ENCODE peak calls at places on chromosomes 16 and 17, in seven cellular contexts. One of them, this sample, is unnamed.

GRCh38 chr17:53420035-53420641 is 402.6 kb upstream of the KIF2B start:
- DNase-seq in effector memory CD4-positive, alpha-beta T cell: no peak
- DNase-seq in lower leg skin: no peak
- DNase-seq in body of pancreas: no peak
- DNase-seq in mucosa of descending colon: no peak
- DNase-seq in BE2C: no peak
- DNase-seq in testis: no peak
- DNase-seq in this sample: no peak

GRCh38 chr17:42072323-42073187 is 22.2 kb upstream of the C17orf113 start:
- DNase-seq in body of pancreas: peak
- DNase-seq in testis: no peak
- DNase-seq in effector memory CD4-positive, alpha-beta T cell: no peak
- DNase-seq in lower leg skin: no peak
- DNase-seq in BE2C: peak
- DNase-seq in mucosa of descending colon: no peak
- DNase-seq in this sample: no peak

GRCh38 chr17:70168044-70168978 is 1.0 kb upstream of the KCNJ2 start:
- DNase-seq in body of pancreas: peak
- DNase-seq in effector memory CD4-positive, alpha-beta T cell: no peak
- DNase-seq in testis: peak
- DNase-seq in BE2C: peak
- DNase-seq in lower leg skin: peak
- DNase-seq in mucosa of descending colon: peak
- DNase-seq in this sample: peak

GRCh38 chr17:47916489-47917208 is 20.6 kb downstream of the SP2 start:
- DNase-seq in mucosa of descending colon: no peak
- DNase-seq in lower leg skin: no peak
- DNase-seq in effector memory CD4-positive, alpha-beta T cell: no peak
- DNase-seq in BE2C: no peak
- DNase-seq in testis: no peak
- DNase-seq in body of pancreas: no peak
- DNase-seq in this sample: no peak

GRCh38 chr16:2388875-2389433 is 40.3 kb upstream of the CCNF start:
- DNase-seq in BE2C: no peak
- DNase-seq in effector memory CD4-positive, alpha-beta T cell: no peak
- DNase-seq in body of pancreas: peak
- DNase-seq in testis: no peak
- DNase-seq in mucosa of descending colon: no peak
- DNase-seq in lower leg skin: no peak
- DNase-seq in this sample: no peak

GRCh38 chr16:31301708-31302400 is 42.1 kb downstream of the ITGAM start:
- DNase-seq in BE2C: no peak
- DNase-seq in effector memory CD4-positive, alpha-beta T cell: no peak
- DNase-seq in testis: no peak
- DNase-seq in body of pancreas: peak
- DNase-seq in mucosa of descending colon: no peak
- DNase-seq in lower leg skin: no peak
- DNase-seq in this sample: no peak

GRCh38 chr16:57992084-57992483 is 8.4 kb downstream of the ZNF319 start:
- DNase-seq in body of pancreas: no peak
- DNase-seq in mucosa of descending colon: no peak
- DNase-seq in BE2C: no peak
- DNase-seq in testis: no peak
- DNase-seq in lower leg skin: no peak
- DNase-seq in effector memory CD4-positive, alpha-beta T cell: no peak
- DNase-seq in this sample: no peak

GRCh38 chr16:720507-720989 is 398 bp upstream of the ANTKMT start:
- DNase-seq in mucosa of descending colon: no peak
- DNase-seq in testis: peak
- DNase-seq in body of pancreas: peak
- DNase-seq in lower leg skin: no peak
- DNase-seq in effector memory CD4-positive, alpha-beta T cell: no peak
- DNase-seq in BE2C: peak
- DNase-seq in this sample: peak

GRCh38 chr17:77204531-77204930 is 63.8 kb downstream of the SEC14L1 start:
- DNase-seq in body of pancreas: no peak
- DNase-seq in testis: no peak
- DNase-seq in effector memory CD4-positive, alpha-beta T cell: no peak
- DNase-seq in lower leg skin: no peak
- DNase-seq in BE2C: no peak
- DNase-seq in mucosa of descending colon: no peak
- DNase-seq in this sample: no peak

GRCh38 chr17:17750881-17751280 is 69.6 kb downstream of the RAI1 start:
- DNase-seq in lower leg skin: no peak
- DNase-seq in testis: no peak
- DNase-seq in effector memory CD4-positive, alpha-beta T cell: peak
- DNase-seq in mucosa of descending colon: no peak
- DNase-seq in body of pancreas: peak
- DNase-seq in BE2C: no peak
- DNase-seq in this sample: no peak

GRCh38 chr16:56611281-56611833 is 3.0 kb downstream of the MT2A start:
- DNase-seq in testis: peak
- DNase-seq in lower leg skin: no peak
- DNase-seq in BE2C: no peak
- DNase-seq in mucosa of descending colon: no peak
- DNase-seq in effector memory CD4-positive, alpha-beta T cell: no peak
- DNase-seq in body of pancreas: peak
- DNase-seq in this sample: no peak

GRCh38 chr16:11677959-11678881 is 10.0 kb downstream of the SNN start:
- DNase-seq in body of pancreas: no peak
- DNase-seq in BE2C: no peak
- DNase-seq in mucosa of descending colon: no peak
- DNase-seq in testis: no peak
- DNase-seq in lower leg skin: no peak
- DNase-seq in effector memory CD4-positive, alpha-beta T cell: no peak
- DNase-seq in this sample: no peak

GRCh38 chr16:23375643-23376042 is 73.5 kb downstream of the SCNN1B start:
- DNase-seq in lower leg skin: no peak
- DNase-seq in BE2C: no peak
- DNase-seq in testis: no peak
- DNase-seq in mucosa of descending colon: no peak
- DNase-seq in effector memory CD4-positive, alpha-beta T cell: no peak
- DNase-seq in body of pancreas: no peak
- DNase-seq in this sample: no peak

GRCh38 chr17:62093188-62094155 is 28.4 kb upstream of the MED13 start:
- DNase-seq in lower leg skin: peak
- DNase-seq in body of pancreas: no peak
- DNase-seq in testis: no peak
- DNase-seq in effector memory CD4-positive, alpha-beta T cell: no peak
- DNase-seq in mucosa of descending colon: no peak
- DNase-seq in BE2C: peak
- DNase-seq in this sample: no peak

GRCh38 chr16:89183975-89184684 is 12.6 kb downstream of the CDH15 start:
- DNase-seq in BE2C: no peak
- DNase-seq in testis: no peak
- DNase-seq in lower leg skin: no peak
- DNase-seq in effector memory CD4-positive, alpha-beta T cell: no peak
- DNase-seq in mucosa of descending colon: peak
- DNase-seq in body of pancreas: no peak
- DNase-seq in this sample: no peak

GRCh38 chr17:8843344-8843743 is 24.1 kb downstream of the PIK3R6 start:
- DNase-seq in testis: no peak
- DNase-seq in mucosa of descending colon: no peak
- DNase-seq in BE2C: no peak
- DNase-seq in effector memory CD4-positive, alpha-beta T cell: no peak
- DNase-seq in body of pancreas: no peak
- DNase-seq in lower leg skin: no peak
- DNase-seq in this sample: no peak

GRCh38 chr16:25868041-25868600 is 176.4 kb downstream of the HS3ST4 start:
- DNase-seq in mucosa of descending colon: no peak
- DNase-seq in testis: no peak
- DNase-seq in BE2C: no peak
- DNase-seq in lower leg skin: no peak
- DNase-seq in effector memory CD4-positive, alpha-beta T cell: no peak
- DNase-seq in body of pancreas: no peak
- DNase-seq in this sample: no peak

GRCh38 chr17:82565551-82565950 is 46.0 kb downstream of the FOXK2 start:
- DNase-seq in BE2C: no peak
- DNase-seq in effector memory CD4-positive, alpha-beta T cell: no peak
- DNase-seq in testis: no peak
- DNase-seq in lower leg skin: no peak
- DNase-seq in body of pancreas: no peak
- DNase-seq in mucosa of descending colon: no peak
- DNase-seq in this sample: no peak

GRCh38 chr16:84368327-84368996 is at the start of gene ATP2C2:
- DNase-seq in effector memory CD4-positive, alpha-beta T cell: no peak
- DNase-seq in mucosa of descending colon: peak
- DNase-seq in testis: no peak
- DNase-seq in BE2C: no peak
- DNase-seq in lower leg skin: no peak
- DNase-seq in body of pancreas: peak
- DNase-seq in this sample: peak

GRCh38 chr17:62775876-62776275 is 32.2 kb downstream of the MARCHF10 start:
- DNase-seq in lower leg skin: no peak
- DNase-seq in effector memory CD4-positive, alpha-beta T cell: no peak
- DNase-seq in testis: no peak
- DNase-seq in body of pancreas: no peak
- DNase-seq in BE2C: no peak
- DNase-seq in mucosa of descending colon: no peak
- DNase-seq in this sample: no peak

GRCh38 chr16:50539822-50540710 is 8.1 kb upstream of the NKD1 start:
- DNase-seq in BE2C: no peak
- DNase-seq in testis: no peak
- DNase-seq in body of pancreas: no peak
- DNase-seq in effector memory CD4-positive, alpha-beta T cell: no peak
- DNase-seq in mucosa of descending colon: no peak
- DNase-seq in lower leg skin: peak
- DNase-seq in this sample: peak

GRCh38 chr16:83402969-83403368 is 404.8 kb upstream of the HSBP1 start:
- DNase-seq in mucosa of descending colon: no peak
- DNase-seq in effector memory CD4-positive, alpha-beta T cell: no peak
- DNase-seq in BE2C: no peak
- DNase-seq in lower leg skin: no peak
- DNase-seq in testis: no peak
- DNase-seq in body of pancreas: no peak
- DNase-seq in this sample: peak

GRCh38 chr17:29108806-29109476 is 66.0 kb downstream of the PIPOX start:
- DNase-seq in effector memory CD4-positive, alpha-beta T cell: no peak
- DNase-seq in testis: no peak
- DNase-seq in body of pancreas: peak
- DNase-seq in BE2C: no peak
- DNase-seq in mucosa of descending colon: no peak
- DNase-seq in lower leg skin: no peak
- DNase-seq in this sample: peak

GRCh38 chr17:72754513-72754912 is 338.0 kb downstream of the SLC39A11 start:
- DNase-seq in effector memory CD4-positive, alpha-beta T cell: no peak
- DNase-seq in BE2C: no peak
- DNase-seq in body of pancreas: no peak
- DNase-seq in mucosa of descending colon: no peak
- DNase-seq in testis: no peak
- DNase-seq in lower leg skin: no peak
- DNase-seq in this sample: no peak

GRCh38 chr16:57503366-57503765 is 17.1 kb upstream of the DOK4 start:
- DNase-seq in mucosa of descending colon: no peak
- DNase-seq in testis: peak
- DNase-seq in body of pancreas: no peak
- DNase-seq in BE2C: peak
- DNase-seq in effector memory CD4-positive, alpha-beta T cell: no peak
- DNase-seq in lower leg skin: no peak
- DNase-seq in this sample: no peak

GRCh38 chr17:56269998-56270397 is 116.7 kb downstream of the ANKFN1 start:
- DNase-seq in effector memory CD4-positive, alpha-beta T cell: no peak
- DNase-seq in BE2C: no peak
- DNase-seq in body of pancreas: no peak
- DNase-seq in testis: no peak
- DNase-seq in mucosa of descending colon: no peak
- DNase-seq in lower leg skin: no peak
- DNase-seq in this sample: no peak
- H3K4me3 ChIP-seq in effector memory CD4-positive, alpha-beta T cell: no peak
- H3K4me3 ChIP-seq in BE2C: no peak
- H3K4me3 ChIP-seq in body of pancreas: no peak
- H3K4me3 ChIP-seq in testis: no peak
- H3K4me3 ChIP-seq in mucosa of descending colon: no peak
- H3K4me3 ChIP-seq in lower leg skin: no peak
- H3K4me3 ChIP-seq in this sample: no peak

GRCh38 chr17:1273492-1274242 is 3.4 kb downstream of the BHLHA9 start:
- DNase-seq in BE2C: no peak
- DNase-seq in body of pancreas: no peak
- DNase-seq in effector memory CD4-positive, alpha-beta T cell: no peak
- DNase-seq in lower leg skin: no peak
- DNase-seq in mucosa of descending colon: no peak
- DNase-seq in testis: no peak
- DNase-seq in this sample: no peak

GRCh38 chr17:1272701-1273100 is 2.5 kb downstream of the BHLHA9 start:
- DNase-seq in body of pancreas: no peak
- DNase-seq in effector memory CD4-positive, alpha-beta T cell: no peak
- DNase-seq in testis: no peak
- DNase-seq in mucosa of descending colon: no peak
- DNase-seq in lower leg skin: no peak
- DNase-seq in BE2C: no peak
- DNase-seq in this sample: no peak

GRCh38 chr17:1271020-1271423 is 778 bp downstream of the BHLHA9 start:
- DNase-seq in testis: no peak
- DNase-seq in effector memory CD4-positive, alpha-beta T cell: no peak
- DNase-seq in BE2C: no peak
- DNase-seq in lower leg skin: no peak
- DNase-seq in mucosa of descending colon: no peak
- DNase-seq in body of pancreas: no peak
- DNase-seq in this sample: no peak

GRCh38 chr17:1270210-1271019 is at the start of gene BHLHA9:
- DNase-seq in lower leg skin: no peak
- DNase-seq in mucosa of descending colon: peak
- DNase-seq in testis: no peak
- DNase-seq in BE2C: no peak
- DNase-seq in body of pancreas: no peak
- DNase-seq in effector memory CD4-positive, alpha-beta T cell: no peak
- DNase-seq in this sample: no peak

DNA sequence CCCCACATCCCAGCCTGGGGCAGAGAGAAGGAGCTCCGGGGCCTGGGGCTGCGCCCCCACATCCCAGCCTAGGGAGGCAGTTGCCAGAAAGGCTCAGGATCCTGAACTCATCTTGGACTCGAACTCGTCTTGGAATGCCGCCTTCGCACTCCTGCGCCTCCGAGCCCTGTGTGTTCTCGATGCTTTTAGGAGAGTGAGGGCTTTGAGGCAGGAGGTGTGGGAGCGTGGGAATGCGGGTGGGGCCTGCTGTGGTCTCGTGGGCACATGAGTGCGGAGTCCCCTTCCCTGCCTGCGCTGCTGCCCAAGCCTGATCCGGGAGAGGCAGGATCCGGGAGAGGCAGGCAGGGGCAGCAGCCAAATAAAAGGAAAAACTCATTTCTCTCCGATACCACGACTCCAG is 1.2 kb downstream of the BHLHA9 start:
- DNase-seq in effector memory CD4-positive, alpha-beta T cell: no peak
- DNase-seq in mucosa of descending colon: no peak
- DNase-seq in lower leg skin: no peak
- DNase-seq in BE2C: no peak
- DNase-seq in testis: no peak
- DNase-seq in body of pancreas: no peak
- DNase-seq in this sample: no peak
- H3K4me3 ChIP-seq in effector memory CD4-positive, alpha-beta T cell: no peak
- H3K4me3 ChIP-seq in mucosa of descending colon: no peak
- H3K4me3 ChIP-seq in lower leg skin: no peak
- H3K4me3 ChIP-seq in BE2C: no peak
- H3K4me3 ChIP-seq in testis: no peak
- H3K4me3 ChIP-seq in body of pancreas: no peak
- H3K4me3 ChIP-seq in this sample: no peak

GRCh38 chr16:67531247-67531646 is 2.6 kb downstream of the RIPOR1 start:
- DNase-seq in testis: no peak
- DNase-seq in BE2C: no peak
- DNase-seq in mucosa of descending colon: no peak
- DNase-seq in effector memory CD4-positive, alpha-beta T cell: no peak
- DNase-seq in lower leg skin: peak
- DNase-seq in body of pancreas: peak
- DNase-seq in this sample: no peak
- H3K4me3 ChIP-seq in testis: no peak
- H3K4me3 ChIP-seq in BE2C: no peak
- H3K4me3 ChIP-seq in mucosa of descending colon: no peak
- H3K4me3 ChIP-seq in effector memory CD4-positive, alpha-beta T cell: no peak
- H3K4me3 ChIP-seq in lower leg skin: no peak
- H3K4me3 ChIP-seq in body of pancreas: no peak
- H3K4me3 ChIP-seq in this sample: no peak

GRCh38 chr16:9138731-9139501 is 47.5 kb downstream of the HAPSTR1 start:
- DNase-seq in mucosa of descending colon: peak
- DNase-seq in lower leg skin: peak
- DNase-seq in body of pancreas: peak
- DNase-seq in effector memory CD4-positive, alpha-beta T cell: peak
- DNase-seq in BE2C: peak
- DNase-seq in testis: peak
- DNase-seq in this sample: peak
- H3K4me3 ChIP-seq in mucosa of descending colon: no peak
- H3K4me3 ChIP-seq in lower leg skin: no peak
- H3K4me3 ChIP-seq in body of pancreas: no peak
- H3K4me3 ChIP-seq in effector memory CD4-positive, alpha-beta T cell: no peak
- H3K4me3 ChIP-seq in BE2C: peak
- H3K4me3 ChIP-seq in testis: no peak
- H3K4me3 ChIP-seq in this sample: no peak

This sample was measured in mesendoderm.